ENCODE peak calls at places on chromosome 22, in four cellular contexts. L is heart right ventricle, Q is Peyer's patch, M is pancreas. O is an unnamed sample.

GRCh38 chr22:18023509-18024275 is 669 bp downstream of the MICAL3 start:
- DNase-seq in L (peak), Q (no peak), M (peak), O (peak)

GRCh38 chr22:33553493-33553892 is 366.8 kb downstream of the LARGE1 start:
- DNase-seq in L (no peak), Q (no peak), M (no peak), O (no peak)

GRCh38 chr22:27881404-27881803 is 37.7 kb downstream of the PITPNB start:
- DNase-seq in L (no peak), Q (no peak), M (no peak), O (no peak)

GRCh38 chr22:35313311-35314121 is 13.8 kb downstream of the TOM1 start:
- DNase-seq in L (peak), Q (no peak), M (no peak), O (no peak)

GRCh38 chr22:22060200-22061084 is 77.9 kb upstream of the TOP3B start:
- DNase-seq in L (peak), Q (peak), M (peak), O (peak)

GRCh38 chr22:42396621-42397331 is 35.4 kb downstream of the NFAM1 start:
- DNase-seq in L (peak), Q (peak), M (peak), O (no peak)

GRCh38 chr22:32144875-32145274 is 14.2 kb downstream of the C22orf42 start:
- DNase-seq in L (no peak), Q (peak), M (no peak), O (no peak)

GRCh38 chr22:25656724-25657123 is 85.3 kb upstream of the MYO18B start:
- DNase-seq in L (no peak), Q (peak), M (no peak), O (no peak)

GRCh38 chr22:46076651-46077339 is 73.5 kb upstream of the PPARA start:
- DNase-seq in L (no peak), Q (no peak), M (peak), O (no peak)

GRCh38 chr22:44352378-44353062 is 39.8 kb upstream of the SHISAL1 start:
- DNase-seq in L (no peak), Q (no peak), M (peak), O (no peak)

GRCh38 chr22:35618427-35619223 is 1.5 kb upstream of the MB start:
- DNase-seq in L (no peak), Q (no peak), M (no peak), O (no peak)

GRCh38 chr22:28426346-28427132 is 253.1 kb downstream of the TTC28 start:
- DNase-seq in L (no peak), Q (no peak), M (no peak), O (no peak)

GRCh38 chr22:50436841-50437341 is 37.9 kb downstream of the SBF1 start:
- DNase-seq in L (no peak), Q (no peak), M (peak), O (no peak)

DNA sequence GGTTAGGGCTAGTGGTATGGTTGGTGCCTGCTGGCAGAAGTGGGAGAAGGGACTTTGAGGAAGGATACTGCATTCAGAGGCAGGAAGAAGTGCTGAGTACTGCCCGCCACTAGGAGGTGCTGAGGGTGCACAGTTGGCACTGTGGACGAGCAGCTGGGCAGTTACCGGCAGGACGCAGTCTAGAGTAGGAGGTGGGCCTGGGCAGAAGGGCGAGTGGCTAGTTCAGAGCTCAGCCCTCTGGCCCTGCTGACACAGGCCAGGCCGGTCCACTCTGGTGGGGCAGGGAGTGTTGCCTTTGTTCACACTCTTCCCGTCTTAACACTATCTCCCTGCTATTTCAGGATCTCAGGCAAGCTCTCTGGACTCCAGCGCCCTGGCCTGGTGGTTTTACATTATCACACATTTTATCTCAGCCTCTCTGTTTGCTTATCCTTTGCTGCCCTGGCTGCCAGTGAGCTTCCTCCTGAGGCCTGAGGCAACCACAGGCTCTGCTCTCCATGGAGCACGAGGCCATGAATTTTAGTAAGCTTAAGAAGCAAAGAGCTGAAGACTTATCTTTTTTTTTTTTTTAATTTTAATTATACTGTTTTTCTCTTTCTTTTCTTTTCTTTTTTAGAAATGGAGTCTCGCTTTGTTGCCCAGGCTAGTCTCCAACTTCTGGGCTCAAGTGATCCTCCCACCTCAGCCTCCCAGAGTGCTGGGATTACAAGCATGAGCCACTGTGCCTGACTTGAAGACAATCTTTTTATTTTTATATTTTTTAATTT is 26.9 kb downstream of the SNAP29 start:
- DNase-seq in L (peak), Q (peak), M (peak), O (peak)
- TF ChIP-seq CTCF in L (peak), Q (peak), M (peak), O (peak)

GRCh38 chr22:30332551-30332950 is 5.8 kb upstream of the TBC1D10A start:
- DNase-seq in L (no peak), Q (no peak), M (no peak), O (no peak)
- H3K27ac ChIP-seq in L (no peak), Q (no peak), M (no peak), O (no peak)

GRCh38 chr22:19057539-19057938 is 64.7 kb downstream of the DGCR2 start:
- DNase-seq in L (no peak), Q (no peak), M (no peak), O (no peak)

GRCh38 chr22:19057999-19058491 is 64.2 kb downstream of the DGCR2 start:
- DNase-seq in L (no peak), Q (no peak), M (no peak), O (no peak)

GRCh38 chr22:19060356-19061009 is 61.7 kb downstream of the DGCR2 start:
- DNase-seq in L (no peak), Q (no peak), M (no peak), O (no peak)

GRCh38 chr22:19059481-19060278 is 62.5 kb downstream of the DGCR2 start:
- DNase-seq in L (no peak), Q (no peak), M (peak), O (no peak)

GRCh38 chr22:19058713-19059451 is 63.3 kb downstream of the DGCR2 start:
- DNase-seq in L (no peak), Q (no peak), M (peak), O (no peak)
- TF ChIP-seq CTCF in L (no peak), Q (no peak), M (no peak), O (no peak)

GRCh38 chr22:23257889-23258825 is 77.8 kb downstream of the BCR start:
- DNase-seq in L (no peak), Q (no peak), M (no peak), O (no peak)
- H3K27ac ChIP-seq in L (no peak), Q (no peak), M (no peak), O (no peak)

DNA sequence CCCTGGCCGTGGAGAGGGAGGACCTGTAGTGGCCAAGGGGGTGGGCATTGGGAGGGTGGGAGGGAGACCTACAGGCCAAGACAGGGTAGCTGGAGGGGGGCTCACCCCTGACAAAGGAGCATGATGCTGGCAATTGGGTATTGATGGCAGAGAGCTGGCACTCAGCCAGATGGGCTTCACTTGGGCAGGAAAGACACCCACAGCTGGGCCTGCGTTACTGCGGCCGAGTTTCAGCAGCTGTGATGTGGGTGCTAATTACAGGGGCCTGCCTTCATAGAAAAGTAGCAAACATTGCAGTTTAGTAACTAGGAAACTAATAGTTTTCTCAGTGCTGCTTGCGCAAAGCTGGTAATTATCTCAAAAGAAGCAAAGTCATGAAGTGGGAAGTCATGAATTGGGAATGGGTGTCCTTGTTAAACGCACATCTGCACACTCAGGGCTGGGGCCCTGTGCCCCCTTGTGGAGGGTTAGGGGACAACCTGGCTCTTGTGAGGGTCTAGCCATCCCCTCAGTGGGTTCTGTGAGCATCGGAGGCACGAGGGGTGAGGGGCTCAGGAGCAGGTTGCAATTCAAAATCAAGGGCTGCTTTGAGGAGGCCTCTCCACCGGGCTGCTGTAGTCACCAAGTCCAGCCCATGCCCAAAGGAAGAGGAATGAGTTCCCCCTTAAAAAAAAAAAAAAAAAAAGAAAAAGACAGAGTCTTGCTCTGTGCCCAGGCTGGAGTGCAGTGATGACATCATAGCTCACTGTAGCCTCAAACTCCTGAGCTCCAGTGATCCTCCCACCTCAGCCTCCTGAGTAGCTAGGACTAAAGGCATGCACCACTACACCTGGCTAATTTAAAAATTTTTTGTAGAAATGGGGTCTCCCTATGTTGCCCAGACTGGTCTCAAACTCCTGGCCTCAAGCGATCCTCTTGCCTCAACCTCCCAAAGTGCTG is 24.4 kb upstream of the TXNRD2 start:
- DNase-seq in L (no peak), Q (no peak), M (peak), O (no peak)
- TF ChIP-seq CTCF in L (no peak), Q (no peak), M (no peak), O (no peak)

GRCh38 chr22:49016909-49017768 is 810.5 kb downstream of the BRD1 start:
- DNase-seq in L (no peak), Q (no peak), M (no peak), O (peak)
- H3K27ac ChIP-seq in L (peak), Q (no peak), M (no peak), O (no peak)

GRCh38 chr22:24437820-24438328 is 10.5 kb downstream of the ADORA2A start:
- DNase-seq in L (no peak), Q (peak), M (no peak), O (peak)
- TF ChIP-seq CTCF in L (no peak), Q (peak), M (no peak), O (no peak)

GRCh38 chr22:37611202-37611601 is 2.6 kb downstream of the GGA1 start:
- DNase-seq in L (no peak), Q (no peak), M (no peak), O (no peak)

GRCh38 chr22:37608477-37609239 is at the start of gene GGA1:
- DNase-seq in L (peak), Q (peak), M (peak), O (peak)

GRCh38 chr22:37609240-37610152 is 862 bp downstream of the GGA1 start:
- DNase-seq in L (no peak), Q (no peak), M (no peak), O (no peak)

GRCh38 chr22:37607912-37608476 is 640 bp upstream of the GGA1 start:
- DNase-seq in L (no peak), Q (no peak), M (no peak), O (no peak)

DNA sequence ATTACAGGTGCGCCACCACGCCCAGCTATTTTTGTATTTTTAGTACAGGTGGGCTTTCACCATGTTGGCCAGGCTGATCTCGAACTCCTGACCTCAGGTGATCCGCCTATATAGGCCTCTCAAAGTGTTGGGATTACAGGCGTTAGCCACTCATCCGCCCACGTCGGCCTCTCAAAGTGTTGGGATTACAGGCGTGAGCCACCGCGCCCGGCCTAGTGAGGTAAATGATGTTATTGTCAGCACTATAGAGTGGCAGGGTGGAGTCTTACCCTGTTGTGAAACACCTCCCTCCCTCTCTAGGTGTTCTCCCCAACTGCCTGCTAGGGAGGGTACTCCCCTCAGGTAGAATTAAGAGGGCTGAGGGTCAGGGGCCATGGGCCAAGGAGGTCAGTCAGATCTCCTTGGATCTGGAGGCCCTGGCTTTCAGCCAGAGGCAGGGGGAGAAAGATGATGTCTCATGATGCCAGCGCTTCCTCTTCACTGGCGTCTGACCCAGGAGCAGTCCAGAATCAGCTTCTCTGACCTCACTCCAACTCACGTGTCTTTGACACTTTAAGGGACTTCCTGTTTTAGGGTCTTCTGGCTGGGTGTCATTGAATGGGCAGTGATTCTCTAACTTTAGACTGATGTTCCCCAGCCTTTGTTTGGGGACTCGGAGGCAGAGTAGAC is 2.0 kb downstream of the GGA1 start:
- DNase-seq in L (no peak), Q (no peak), M (no peak), O (no peak)
- H3K27ac ChIP-seq in L (no peak), Q (peak), M (no peak), O (no peak)

GRCh38 chr22:24159650-24160049 is 21.6 kb upstream of the SUSD2 start:
- DNase-seq in L (no peak), Q (no peak), M (no peak), O (no peak)

GRCh38 chr22:24156915-24157782 is 24.1 kb upstream of the SUSD2 start:
- DNase-seq in L (peak), Q (peak), M (peak), O (peak)

GRCh38 chr22:24155597-24156145 is 25.6 kb upstream of the SUSD2 start:
- DNase-seq in L (peak), Q (peak), M (peak), O (peak)

GRCh38 chr22:24156146-24156914 is 25.0 kb upstream of the SUSD2 start:
- DNase-seq in L (no peak), Q (peak), M (no peak), O (peak)

GRCh38 chr22:24157783-24158170 is 23.5 kb upstream of the SUSD2 start:
- DNase-seq in L (no peak), Q (peak), M (no peak), O (no peak)
- TF ChIP-seq CTCF in L (no peak), Q (no peak), M (no peak), O (no peak)

O was measured in CD8-positive, alpha-beta T cell.